ENCODE peak calls at places on chromosomes 11 and 22, in eight cellular contexts. G is activated CD8-positive, alpha-beta memory T cell treated with anti-CD3 and anti-CD28 coated beads for 1 hour; J is small intestine; F is stimulated activated CD4-positive, alpha-beta T cell treated with anti-CD3 and anti-CD28 coated beads, TNF-alpha, amount 100 ng/mL, for 1 hour; I is foreskin melanocyte; L is T-cell; P is T-helper 2 cell; Q is GM12892. N is an unnamed sample.

GRCh38 chr11:45371251-45371749 is 85.2 kb upstream of the SYT13 start:
- DNase-seq in G (peak; percentile 48), J (peak; percentile 38), F (peak; percentile 13), I (no peak), L (peak; percentile 29), P (peak; percentile 70), Q (peak; percentile 57), N (peak; percentile 64)

GRCh38 chr11:131579932-131580387 is 209.5 kb downstream of the NTM start:
- DNase-seq in G (no peak), J (peak; percentile 30), F (no peak), I (peak; percentile 37), L (no peak), P (no peak), Q (peak; percentile 28), N (peak; percentile 89)

GRCh38 chr11:119643878-119644225 is 85.1 kb downstream of the NECTIN1 start:
- DNase-seq in G (no peak), J (no peak), F (no peak), I (no peak), L (no peak), P (no peak), Q (no peak), N (no peak)

GRCh38 chr11:28048812-28049211 is 59.1 kb downstream of the KIF18A start:
- DNase-seq in G (no peak), J (no peak), F (no peak), I (no peak), L (no peak), P (no peak), Q (no peak), N (no peak)

GRCh38 chr11:27514558-27514957 is 8.0 kb upstream of the LIN7C start:
- DNase-seq in G (no peak), J (no peak), F (no peak), I (no peak), L (no peak), P (no peak), Q (no peak), N (peak; percentile 64)

GRCh38 chr11:19306570-19306969 is 65.8 kb upstream of the E2F8 start:
- DNase-seq in G (no peak), J (no peak), F (no peak), I (no peak), L (no peak), P (no peak), Q (no peak), N (no peak)

GRCh38 chr11:9815486-9816136 is 151.7 kb downstream of the SWAP70 start:
- DNase-seq in G (no peak), J (no peak), F (no peak), I (no peak), L (no peak), P (no peak), Q (no peak), N (peak; percentile 48)

GRCh38 chr11:64858467-64859401 is 14.3 kb upstream of the CDC42BPG start:
- DNase-seq in G (no peak), J (peak; percentile 62), F (no peak), I (no peak), L (peak; percentile 56), P (peak; percentile 59), Q (no peak), N (no peak)

GRCh38 chr11:131504199-131504949 is 134.0 kb downstream of the NTM start:
- DNase-seq in G (no peak), J (no peak), F (no peak), I (no peak), L (no peak), P (no peak), Q (no peak), N (peak; percentile 26)

GRCh38 chr11:129280027-129280811 is 88.1 kb upstream of the ARHGAP32 start:
- DNase-seq in G (no peak), J (peak; percentile 16), F (no peak), I (no peak), L (no peak), P (no peak), Q (no peak), N (peak; percentile 21)

GRCh38 chr11:115078461-115079438 is 400.4 kb downstream of the NXPE2 start:
- DNase-seq in G (no peak), J (no peak), F (no peak), I (no peak), L (no peak), P (no peak), Q (no peak), N (no peak)

GRCh38 chr22:17241571-17242310 is 22.5 kb upstream of the ADA2 start:
- DNase-seq in G (no peak), J (no peak), F (no peak), I (no peak), L (no peak), P (no peak), Q (no peak), N (no peak)

GRCh38 chr11:2831826-2832717 is 53.5 kb downstream of the CDKN1C start:
- DNase-seq in G (no peak), J (no peak), F (no peak), I (no peak), L (no peak), P (no peak), Q (no peak), N (no peak)

GRCh38 chr11:78290293-78291176 is 101.8 kb downstream of the USP35 start:
- DNase-seq in G (no peak), J (no peak), F (no peak), I (no peak), L (no peak), P (no peak), Q (no peak), N (peak; percentile 53)

GRCh38 chr11:107468596-107468995 is 11.0 kb upstream of the CWF19L2 start:
- DNase-seq in G (no peak), J (no peak), F (no peak), I (peak; percentile 5), L (no peak), P (no peak), Q (no peak), N (peak; percentile 33)

GRCh38 chr11:24716403-24716802 is 219.6 kb downstream of the LUZP2 start:
- DNase-seq in G (no peak), J (no peak), F (no peak), I (no peak), L (no peak), P (no peak), Q (no peak), N (no peak)

GRCh38 chr11:12182650-12183511 is 72.5 kb downstream of the MICAL2 start:
- DNase-seq in G (no peak), J (no peak), F (no peak), I (no peak), L (no peak), P (no peak), Q (no peak), N (peak; percentile 95)

GRCh38 chr22:45007247-45007945 is 2.4 kb downstream of the PHF21B start:
- DNase-seq in G (no peak), J (no peak), F (no peak), I (peak; percentile 9), L (no peak), P (no peak), Q (no peak), N (no peak)

GRCh38 chr11:45180888-45181594 is 34.6 kb downstream of the PRDM11 start:
- DNase-seq in G (peak; percentile 17), J (peak; percentile 74), F (no peak), I (no peak), L (no peak), P (no peak), Q (no peak), N (peak; percentile 78)

GRCh38 chr11:27228891-27229290 is 134.1 kb downstream of the CCDC34 start:
- DNase-seq in G (no peak), J (no peak), F (no peak), I (no peak), L (no peak), P (no peak), Q (no peak), N (no peak)

GRCh38 chr22:41668971-41669911 is 19.4 kb downstream of the SNU13 start:
- DNase-seq in G (no peak), J (no peak), F (no peak), I (no peak), L (no peak), P (no peak), Q (no peak), N (peak; percentile 63)

GRCh38 chr11:18540207-18541009 is 13.7 kb upstream of the TSG101 start:
- DNase-seq in G (no peak), J (peak; percentile 63), F (no peak), I (no peak), L (no peak), P (no peak), Q (no peak), N (peak; percentile 17)

GRCh38 chr11:2135018-2135569 is 4.1 kb downstream of the IGF2 start:
- DNase-seq in G (no peak), J (no peak), F (no peak), I (no peak), L (no peak), P (no peak), Q (no peak), N (no peak)

GRCh38 chr11:104000798-104001197 is 35.6 kb upstream of the DDI1 start:
- DNase-seq in G (no peak), J (no peak), F (no peak), I (no peak), L (no peak), P (no peak), Q (no peak), N (no peak)

GRCh38 chr22:50703726-50704509 is 31.3 kb downstream of the SHANK3 start:
- DNase-seq in G (no peak), J (no peak), F (no peak), I (no peak), L (no peak), P (no peak), Q (no peak), N (no peak)

GRCh38 chr22:49155809-49156580 is 671.7 kb downstream of the BRD1 start:
- DNase-seq in G (no peak), J (peak; percentile 6), F (no peak), I (no peak), L (no peak), P (no peak), Q (no peak), N (no peak)

GRCh38 chr22:36343720-36344105 is 44.1 kb downstream of the MYH9 start:
- DNase-seq in G (no peak), J (no peak), F (no peak), I (peak; percentile 50), L (no peak), P (no peak), Q (no peak), N (no peak)

GRCh38 chr11:94876645-94877445 is 96.5 kb downstream of the CWC15 start:
- DNase-seq in G (peak; percentile 14), J (peak; percentile 16), F (no peak), I (peak; percentile 87), L (no peak), P (no peak), Q (peak; percentile 19), N (peak; percentile 96)

GRCh38 chr11:13834463-13834862 is 128.1 kb upstream of the SPON1 start:
- DNase-seq in G (no peak), J (no peak), F (no peak), I (no peak), L (no peak), P (no peak), Q (no peak), N (no peak)